ENCODE peak calls at places on chromosomes 11 and 22, in ten cellular contexts. F, Y, L, D, Z, H, A, G, I and E are unnamed samples.
A peak's percentile ranks its signal among the peaks of the same experiment; 100 is the strongest.

GRCh38 chr11:63505857-63506528 is at the start of gene LGALS12:
- DNase-seq in F (no peak), Y (peak; percentile 23), L (no peak), D (no peak), Z (no peak), H (no peak), A (no peak), G (peak; percentile 94), I (no peak), E (peak; percentile 55)

GRCh38 chr11:78056093-78056492 is 7.6 kb upstream of the THRSP start:
- DNase-seq in F (no peak), Y (no peak), L (no peak), D (no peak), Z (no peak), H (no peak), A (no peak), G (no peak), I (no peak), E (no peak)

GRCh38 chr22:26168934-26169311 is 339 bp upstream of the SEZ6L start:
- DNase-seq in F (no peak), Y (no peak), L (no peak), D (no peak), Z (peak; percentile 73), H (no peak), A (no peak), G (no peak), I (no peak), E (no peak)

GRCh38 chr11:45305874-45306623 is 19.9 kb upstream of the SYT13 start:
- DNase-seq in F (no peak), Y (no peak), L (no peak), D (no peak), Z (no peak), H (no peak), A (no peak), G (no peak), I (no peak), E (no peak)

GRCh38 chr11:11306855-11307254 is 46.2 kb downstream of the CSNK2A3 start:
- DNase-seq in F (no peak), Y (no peak), L (no peak), D (no peak), Z (no peak), H (no peak), A (no peak), G (no peak), I (no peak), E (no peak)

GRCh38 chr22:50185384-50186087 is at the start of gene TRABD:
- DNase-seq in F (peak; percentile 95), Y (peak; percentile 76), L (peak; percentile 81), D (peak; percentile 67), Z (peak; percentile 36), H (peak; percentile 92), A (peak; percentile 31), G (peak; percentile 34), I (peak; percentile 87), E (peak; percentile 91)

GRCh38 chr11:128525411-128526243 is 61.7 kb downstream of the ETS1 start:
- DNase-seq in F (peak; percentile 57), Y (peak; percentile 93), L (no peak), D (no peak), Z (no peak), H (no peak), A (no peak), G (no peak), I (no peak), E (no peak)

GRCh38 chr11:47858169-47858543 is 10.0 kb upstream of the NUP160 start:
- DNase-seq in F (no peak), Y (no peak), L (no peak), D (no peak), Z (no peak), H (no peak), A (no peak), G (no peak), I (peak; percentile 89), E (no peak)

GRCh38 chr22:41469218-41469851 is 418 bp downstream of the ACO2 start:
- DNase-seq in F (peak; percentile 56), Y (peak; percentile 16), L (no peak), D (no peak), Z (no peak), H (peak; percentile 60), A (no peak), G (peak; percentile 44), I (no peak), E (no peak)

GRCh38 chr11:29119691-29120328 is 897.0 kb downstream of the KCNA4 start:
- DNase-seq in F (no peak), Y (no peak), L (no peak), D (no peak), Z (no peak), H (no peak), A (no peak), G (no peak), I (peak; percentile 85), E (no peak)

GRCh38 chr11:4048340-4048739 is 46.3 kb upstream of the RRM1 start:
- DNase-seq in F (no peak), Y (no peak), L (no peak), D (no peak), Z (no peak), H (no peak), A (no peak), G (no peak), I (no peak), E (no peak)

GRCh38 chr22:39273950-39274887 is 29.4 kb upstream of the PDGFB start:
- DNase-seq in F (no peak), Y (no peak), L (no peak), D (no peak), Z (no peak), H (no peak), A (no peak), G (no peak), I (no peak), E (peak; percentile 86)

GRCh38 chr22:29351891-29352290 is 36.4 kb upstream of the RASL10A start:
- DNase-seq in F (no peak), Y (no peak), L (no peak), D (no peak), Z (no peak), H (no peak), A (no peak), G (no peak), I (no peak), E (no peak)

GRCh38 chr22:20256562-20257473 is 11.3 kb downstream of the RTN4R start:
- DNase-seq in F (no peak), Y (no peak), L (no peak), D (no peak), Z (no peak), H (no peak), A (no peak), G (no peak), I (no peak), E (peak; percentile 47)

GRCh38 chr11:70680781-70681281 is 282.5 kb downstream of the CTTN start:
- DNase-seq in F (peak; percentile 28), Y (peak; percentile 39), L (no peak), D (no peak), Z (no peak), H (peak; percentile 12), A (no peak), G (no peak), I (no peak), E (no peak)

GRCh38 chr11:597166-597725 is 18.5 kb downstream of the IRF7 start:
- DNase-seq in F (no peak), Y (no peak), L (no peak), D (no peak), Z (no peak), H (no peak), A (no peak), G (no peak), I (no peak), E (no peak)

GRCh38 chr11:43895601-43896000 is 15.0 kb downstream of the ALKBH3 start:
- DNase-seq in F (no peak), Y (no peak), L (no peak), D (no peak), Z (no peak), H (no peak), A (no peak), G (no peak), I (no peak), E (no peak)